ENCODE peak calls at places on chromosomes 12 and 14, in six cellular contexts. N is mesendoderm, V is posterior vena cava, L is H4, P is GOT3, H is A549. X is an unnamed sample.

GRCh38 chr14:103522649-103523582 is at the start of gene CKB:
- DNase-seq in N (peak; percentile 71), V (peak; percentile 91), L (no peak), P (no peak), H (peak; percentile 72), X (peak; percentile 93)

GRCh38 chr12:66774921-66775320 is 96.0 kb upstream of the GRIP1 start:
- DNase-seq in N (no peak), V (no peak), L (no peak), P (no peak), H (no peak), X (no peak)

GRCh38 chr14:101033446-101034165 is 130.1 kb upstream of the RTL1 start:
- DNase-seq in N (no peak), V (peak; percentile 58), L (no peak), P (no peak), H (no peak), X (peak; percentile 29)

GRCh38 chr14:49581209-49581960 is 4.8 kb downstream of the RPS29 start:
- DNase-seq in N (no peak), V (no peak), L (no peak), P (no peak), H (no peak), X (no peak)

GRCh38 chr12:70732287-70732686 is 95.1 kb upstream of the PTPRB start:
- DNase-seq in N (no peak), V (peak; percentile 62), L (no peak), P (no peak), H (no peak), X (no peak)

GRCh38 chr12:9615420-9616135 is 7.9 kb upstream of the KLRB1 start:
- DNase-seq in N (no peak), V (no peak), L (no peak), P (no peak), H (no peak), X (no peak)

GRCh38 chr12:47306130-47306529 is 226.4 kb upstream of the AMIGO2 start:
- DNase-seq in N (no peak), V (no peak), L (no peak), P (no peak), H (no peak), X (no peak)

GRCh38 chr14:80930836-80931389 is 10.6 kb downstream of the CEP128 start:
- DNase-seq in N (no peak), V (no peak), L (peak; percentile 63), P (no peak), H (peak; percentile 3), X (no peak)

GRCh38 chr14:54216827-54217226 is 180.0 kb upstream of the CDKN3 start:
- DNase-seq in N (no peak), V (no peak), L (no peak), P (no peak), H (no peak), X (no peak)

GRCh38 chr12:67508830-67509229 is 139.7 kb upstream of the DYRK2 start:
- DNase-seq in N (no peak), V (no peak), L (no peak), P (no peak), H (no peak), X (no peak)

GRCh38 chr12:6049992-6050391 is 74.5 kb downstream of the VWF start:
- DNase-seq in N (peak; percentile 65), V (no peak), L (no peak), P (no peak), H (no peak), X (no peak)